ENCODE peak calls at places on chromosomes 11 and 22, in seven cellular contexts. O is fibroblast of lung, Q is suprapubic skin, L is HFF-Myc, A is fibroblast of the aortic adventitia, T is breast epithelium, R is endothelial cell. G is an unnamed sample.

GRCh38 chr11:122293298-122294023 is 177.4 kb upstream of the BLID start:
- DNase-seq in T (no peak), A (peak; percentile 51), O (no peak), R (no peak), L (no peak), Q (no peak), G (peak; percentile 5)

GRCh38 chr11:120068114-120068573 is 69.8 kb downstream of the TRIM29 start:
- DNase-seq in O (peak; percentile 53), L (peak; percentile 24), A (no peak), Q (peak; percentile 62), T (peak; percentile 5), R (no peak), G (no peak)

GRCh38 chr11:126808851-126809250 is 191.7 kb downstream of the KIRREL3 start:
- DNase-seq in A (no peak), O (peak; percentile 19), R (no peak), T (no peak), Q (no peak), L (no peak), G (no peak)

GRCh38 chr22:17097701-17098100 is 12.9 kb downstream of the IL17RA start:
- DNase-seq in O (no peak), Q (no peak), L (no peak), T (no peak), R (no peak), A (no peak), G (no peak)

GRCh38 chr11:69094111-69094914 is 45.6 kb downstream of the TPCN2 start:
- DNase-seq in Q (no peak), R (no peak), L (no peak), O (no peak), A (no peak), T (no peak), G (no peak)

GRCh38 chr22:24432059-24432853 is 4.9 kb downstream of the ADORA2A start:
- DNase-seq in L (no peak), Q (no peak), T (no peak), R (no peak), A (peak; percentile 83), O (peak; percentile 71), G (peak; percentile 63)

GRCh38 chr22:45425101-45425500 is 11.6 kb downstream of the RIBC2 start:
- DNase-seq in L (peak; percentile 35), R (no peak), O (peak; percentile 27), T (no peak), A (peak; percentile 16), Q (peak; percentile 28), G (no peak)

GRCh38 chr11:69257838-69258658 is 35.9 kb upstream of the MYEOV start:
- DNase-seq in O (no peak), T (no peak), A (no peak), R (no peak), Q (peak; percentile 50), L (no peak), G (no peak)

GRCh38 chr11:97794876-97795275 is 1225.9 kb upstream of the CNTN5 start:
- DNase-seq in O (peak; percentile 9), T (no peak), A (peak; percentile 2), R (no peak), Q (no peak), L (no peak), G (no peak)

GRCh38 chr11:120513436-120514315 is 2.1 kb downstream of the GRIK4 start:
- DNase-seq in L (no peak), O (no peak), Q (peak; percentile 68), R (no peak), T (no peak), A (no peak), G (no peak)

GRCh38 chr11:33912405-33913361 is 20.8 kb upstream of the LMO2 start:
- DNase-seq in L (peak; percentile 66), R (no peak), A (peak; percentile 91), T (no peak), Q (no peak), O (peak; percentile 95), G (peak; percentile 92)

GRCh38 chr11:22583963-22584492 is 41.6 kb downstream of the FANCF start:
- DNase-seq in L (no peak), O (no peak), Q (no peak), R (no peak), A (no peak), T (no peak), G (no peak)

GRCh38 chr11:69598147-69598546 is 42.8 kb upstream of the CCND1 start:
- DNase-seq in T (no peak), A (no peak), O (no peak), L (no peak), Q (peak; percentile 48), R (no peak), G (peak; percentile 17)

GRCh38 chr11:27215471-27216267 is 147.3 kb downstream of the CCDC34 start:
- DNase-seq in A (peak; percentile 25), R (peak; percentile 70), T (peak; percentile 21), Q (no peak), O (peak; percentile 72), L (no peak), G (no peak)

GRCh38 chr22:47322854-47323253 is 560.4 kb downstream of the TBC1D22A start:
- DNase-seq in T (no peak), R (no peak), Q (no peak), L (no peak), O (no peak), A (no peak), G (no peak)

GRCh38 chr22:23196165-23196564 is 15.9 kb downstream of the BCR start:
- DNase-seq in A (no peak), R (no peak), Q (no peak), T (no peak), O (no peak), L (no peak), G (no peak)

GRCh38 chr22:47050601-47051051 is 288.2 kb downstream of the TBC1D22A start:
- DNase-seq in A (no peak), O (no peak), R (no peak), T (no peak), L (no peak), Q (no peak), G (no peak)

GRCh38 chr11:12184696-12185095 is 74.3 kb downstream of the MICAL2 start:
- DNase-seq in T (no peak), R (no peak), O (peak; percentile 56), Q (no peak), L (no peak), A (no peak), G (no peak)

GRCh38 chr11:44568706-44569473 is 3.4 kb downstream of the CD82 start:
- DNase-seq in L (peak; percentile 52), T (peak; percentile 64), Q (no peak), R (peak; percentile 61), A (peak; percentile 82), O (peak; percentile 97), G (peak; percentile 89)

GRCh38 chr22:16828876-16829275 is 3.7 kb upstream of the XKR3 start:
- DNase-seq in Q (no peak), O (no peak), A (no peak), L (no peak), T (no peak), R (no peak), G (no peak)

GRCh38 chr11:60767388-60767811 is 10.7 kb downstream of the MS4A15 start:
- DNase-seq in A (no peak), O (no peak), L (no peak), T (no peak), R (peak; percentile 34), Q (no peak), G (no peak)

DNA sequence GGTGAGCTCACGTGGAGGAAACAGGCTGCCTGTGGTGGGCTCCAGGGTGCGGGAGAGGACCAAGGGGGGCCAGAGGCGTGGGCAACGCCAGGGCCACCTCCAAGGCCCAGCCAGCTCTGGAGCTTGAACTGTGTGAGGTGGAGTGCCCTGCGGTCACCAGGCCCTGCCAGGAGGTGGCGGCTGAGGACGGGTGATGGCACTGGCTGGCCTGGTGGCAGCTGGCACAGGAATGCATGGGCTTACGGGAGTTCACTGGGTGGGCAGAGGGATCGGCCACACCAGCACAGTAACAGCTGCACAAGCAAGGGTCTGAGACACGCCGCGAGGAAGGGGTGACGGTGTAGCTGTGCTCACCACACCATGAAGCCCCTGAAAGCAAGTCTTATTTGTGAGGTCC is 15.8 kb downstream of the TOLLIP start:
- DNase-seq in Q (peak; percentile 55), A (no peak), R (no peak), L (no peak), T (no peak), O (no peak), G (no peak)
- TF ChIP-seq CTCF in Q (peak; percentile 17), A (no peak), R (no peak), L (no peak), T (no peak), O (peak; percentile 18), G (peak; percentile 21)

DNA sequence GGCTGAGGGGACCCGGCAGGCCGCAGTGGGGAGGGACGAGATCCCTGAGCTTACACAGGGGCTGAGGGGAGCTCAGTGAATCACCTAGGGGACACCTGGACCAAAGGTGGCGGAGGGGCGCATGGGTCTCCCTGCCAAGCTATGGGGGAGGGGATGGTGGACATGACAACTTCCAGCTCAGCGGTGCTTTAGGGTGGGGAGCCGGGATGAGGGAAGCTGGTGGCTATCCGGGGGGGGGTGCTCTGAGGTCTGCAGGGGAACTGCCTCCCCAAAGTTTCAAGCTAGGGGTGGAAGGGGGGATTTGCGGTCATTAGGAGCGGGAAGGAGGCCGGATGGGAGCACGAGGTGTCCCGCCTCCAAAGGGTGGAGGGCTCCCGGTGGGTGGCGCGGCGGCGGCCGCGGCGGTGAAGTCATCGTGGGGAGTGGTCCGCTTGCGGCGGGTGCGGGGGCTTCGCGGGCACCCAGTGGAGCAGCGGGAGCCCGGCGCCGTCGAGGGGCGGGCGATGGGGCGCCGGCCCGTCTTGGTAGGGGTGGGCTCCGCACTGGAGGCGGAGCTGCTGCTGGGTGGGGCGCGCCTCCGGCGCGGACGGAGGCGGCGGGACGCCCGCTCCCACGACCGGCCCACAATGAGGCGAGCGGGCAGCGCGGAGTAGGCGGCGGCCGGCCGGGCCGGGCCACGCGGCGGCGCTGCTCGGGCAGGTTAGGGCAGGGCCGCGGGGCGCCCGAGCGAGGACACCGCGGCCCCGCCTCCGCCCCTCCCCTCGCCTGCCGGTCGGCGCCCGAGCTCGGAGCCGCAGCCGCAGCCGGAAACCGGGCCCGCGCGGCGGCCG is at the start of gene MICALL1:
- DNase-seq in R (peak; percentile 76), T (peak; percentile 58), A (peak; percentile 56), L (no peak), Q (no peak), O (peak; percentile 79), G (peak; percentile 77)
- TF ChIP-seq CTCF in R (no peak), T (peak; percentile 47), A (no peak), L (no peak), Q (peak; percentile 20), O (no peak), G (no peak)

GRCh38 chr11:62445314-62445740 is 26.5 kb downstream of the SCGB1A1 start:
- DNase-seq in T (peak; percentile 83), O (peak; percentile 70), R (no peak), Q (no peak), L (no peak), A (peak; percentile 95), G (peak; percentile 35)
- TF ChIP-seq CTCF in T (no peak), O (no peak), R (no peak), Q (no peak), L (no peak), A (no peak), G (no peak)

GRCh38 chr11:66850588-66851250 is 6.1 kb upstream of the LRFN4 start:
- DNase-seq in O (no peak), T (no peak), L (no peak), Q (peak; percentile 75), R (no peak), A (no peak), G (no peak)

GRCh38 chr11:66851251-66851620 is 5.6 kb upstream of the LRFN4 start:
- DNase-seq in O (no peak), A (no peak), R (no peak), L (no peak), T (no peak), Q (peak; percentile 60), G (no peak)

GRCh38 chr11:66853242-66854229 is 3.3 kb upstream of the LRFN4 start:
- DNase-seq in R (no peak), T (no peak), A (no peak), Q (no peak), L (no peak), O (no peak), G (no peak)

GRCh38 chr11:66852466-66853241 is 4.2 kb upstream of the LRFN4 start:
- DNase-seq in O (no peak), Q (no peak), A (no peak), T (no peak), L (no peak), R (no peak), G (no peak)

GRCh38 chr11:66851698-66852465 is 5.0 kb upstream of the LRFN4 start:
- DNase-seq in A (no peak), Q (peak; percentile 78), O (no peak), T (no peak), R (peak; percentile 54), L (no peak), G (no peak)
- TF ChIP-seq CTCF in A (no peak), Q (no peak), O (no peak), T (no peak), R (peak; percentile 48), L (no peak), G (no peak)